ENCODE peak calls at places on chromosomes 7 and 10, in six cellular contexts. U, Q, N, E, B and L are unnamed samples.
A peak's percentile ranks its signal among the peaks of the same experiment; 100 is the strongest.

GRCh38 chr10:98649170-98649569 is 202.4 kb upstream of the HPS1 start:
- DNase-seq in U (no peak), Q (no peak), N (no peak), E (no peak), B (no peak), L (no peak)

GRCh38 chr7:30478349-30479228 is at the start of gene NOD1:
- DNase-seq in U (peak; percentile 56), Q (peak; percentile 63), N (peak; percentile 76), E (peak; percentile 77), B (no peak), L (peak; percentile 98)

GRCh38 chr7:98276241-98276761 is 5.2 kb upstream of the BRI3 start:
- DNase-seq in U (no peak), Q (no peak), N (peak; percentile 80), E (peak; percentile 94), B (no peak), L (peak; percentile 54)

GRCh38 chr7:27183682-27184341 is 1.2 kb downstream of the HOXA11 start:
- DNase-seq in U (no peak), Q (no peak), N (no peak), E (no peak), B (no peak), L (peak; percentile 34)

GRCh38 chr7:128069367-128070364 is 38.4 kb upstream of the LRRC4 start:
- DNase-seq in U (no peak), Q (no peak), N (peak; percentile 11), E (no peak), B (no peak), L (no peak)

GRCh38 chr10:70558871-70559810 is 43.4 kb downstream of the PRF1 start:
- DNase-seq in U (peak; percentile 55), Q (peak; percentile 45), N (peak; percentile 22), E (peak; percentile 58), B (no peak), L (peak; percentile 73)

GRCh38 chr10:124911124-124912051 is 30.5 kb upstream of the ZRANB1 start:
- DNase-seq in U (no peak), Q (peak; percentile 73), N (peak; percentile 75), E (peak; percentile 93), B (no peak), L (no peak)

GRCh38 chr10:76582536-76582935 is 1055.1 kb downstream of the KCNMA1 start:
- DNase-seq in U (no peak), Q (peak; percentile 47), N (no peak), E (peak; percentile 66), B (no peak), L (no peak)

GRCh38 chr7:110544199-110544598 is 546.7 kb upstream of the LRRN3 start:
- DNase-seq in U (no peak), Q (no peak), N (no peak), E (peak; percentile 26), B (no peak), L (no peak)

GRCh38 chr10:132292972-132293415 is 14.8 kb downstream of the STK32C start:
- DNase-seq in U (no peak), Q (no peak), N (no peak), E (no peak), B (no peak), L (peak; percentile 61)

GRCh38 chr7:139118803-139119485 is 9.4 kb upstream of the ZC3HAV1 start:
- DNase-seq in U (no peak), Q (peak; percentile 3), N (no peak), E (peak; percentile 19), B (no peak), L (no peak)

GRCh38 chr10:30831401-30831800 is 200.3 kb downstream of the ZNF438 start:
- DNase-seq in U (no peak), Q (no peak), N (no peak), E (no peak), B (no peak), L (no peak)

GRCh38 chr10:131901181-131901829 is 497 bp downstream of the PPP2R2D start:
- DNase-seq in U (peak; percentile 40), Q (no peak), N (peak; percentile 36), E (peak; percentile 21), B (no peak), L (peak; percentile 93)

GRCh38 chr7:19017374-19017773 is 100.1 kb downstream of the TWIST1 start:
- DNase-seq in U (no peak), Q (no peak), N (no peak), E (no peak), B (no peak), L (no peak)

GRCh38 chr7:36723951-36724664 is at the start of gene AOAH:
- DNase-seq in U (peak; percentile 63), Q (no peak), N (no peak), E (peak; percentile 12), B (no peak), L (peak; percentile 87)

GRCh38 chr7:107700570-107700969 is 39.9 kb downstream of the SLC26A4 start:
- DNase-seq in U (no peak), Q (no peak), N (peak; percentile 22), E (no peak), B (no peak), L (no peak)

GRCh38 chr7:1210321-1210978 is 22.2 kb upstream of the UNCX start:
- DNase-seq in U (no peak), Q (no peak), N (no peak), E (peak; percentile 25), B (no peak), L (no peak)

GRCh38 chr10:50393784-50394183 is 142.5 kb upstream of the ASAH2 start:
- DNase-seq in U (no peak), Q (peak; percentile 78), N (no peak), E (peak; percentile 67), B (no peak), L (no peak)

GRCh38 chr7:112665709-112666108 is 124.5 kb downstream of the TMEM168 start:
- DNase-seq in U (no peak), Q (no peak), N (peak; percentile 8), E (peak; percentile 58), B (no peak), L (no peak)

GRCh38 chr10:15719062-15719898 is 442 bp downstream of the ITGA8 start:
- DNase-seq in U (no peak), Q (peak; percentile 0), N (peak; percentile 25), E (no peak), B (no peak), L (peak; percentile 69)

GRCh38 chr10:113718974-113719822 is 32.3 kb upstream of the PLEKHS1 start:
- DNase-seq in U (no peak), Q (no peak), N (no peak), E (no peak), B (no peak), L (no peak)

GRCh38 chr10:3570330-3570729 is 214.7 kb downstream of the KLF6 start:
- DNase-seq in U (no peak), Q (no peak), N (no peak), E (no peak), B (no peak), L (no peak)

GRCh38 chr7:133235212-133235883 is 17.5 kb upstream of the EXOC4 start:
- DNase-seq in U (no peak), Q (peak; percentile 42), N (no peak), E (peak; percentile 45), B (no peak), L (no peak)

GRCh38 chr7:117143580-117143979 is 179.3 kb downstream of the WNT2 start:
- DNase-seq in U (no peak), Q (peak; percentile 48), N (no peak), E (no peak), B (no peak), L (no peak)

GRCh38 chr10:132422169-132422691 is 25.2 kb downstream of the PWWP2B start:
- DNase-seq in U (no peak), Q (no peak), N (no peak), E (peak; percentile 37), B (no peak), L (no peak)

GRCh38 chr10:123297175-123297574 is 143.0 kb downstream of the BUB3 start:
- DNase-seq in U (no peak), Q (no peak), N (no peak), E (no peak), B (no peak), L (no peak)
- TF ChIP-seq CTCF in U (no peak), Q (no peak), N (no peak), E (no peak), B (no peak), L (no peak)

GRCh38 chr7:122637799-122638198 is 61.1 kb downstream of the RNF133 start:
- DNase-seq in U (no peak), Q (no peak), N (no peak), E (no peak), B (no peak), L (no peak)
- H3K4me3 ChIP-seq in U (no peak overlapping the region), Q (no peak overlapping the region), N (no peak overlapping the region), E (no peak overlapping the region), B (no peak overlapping the region), L (no peak overlapping the region)

DNA sequence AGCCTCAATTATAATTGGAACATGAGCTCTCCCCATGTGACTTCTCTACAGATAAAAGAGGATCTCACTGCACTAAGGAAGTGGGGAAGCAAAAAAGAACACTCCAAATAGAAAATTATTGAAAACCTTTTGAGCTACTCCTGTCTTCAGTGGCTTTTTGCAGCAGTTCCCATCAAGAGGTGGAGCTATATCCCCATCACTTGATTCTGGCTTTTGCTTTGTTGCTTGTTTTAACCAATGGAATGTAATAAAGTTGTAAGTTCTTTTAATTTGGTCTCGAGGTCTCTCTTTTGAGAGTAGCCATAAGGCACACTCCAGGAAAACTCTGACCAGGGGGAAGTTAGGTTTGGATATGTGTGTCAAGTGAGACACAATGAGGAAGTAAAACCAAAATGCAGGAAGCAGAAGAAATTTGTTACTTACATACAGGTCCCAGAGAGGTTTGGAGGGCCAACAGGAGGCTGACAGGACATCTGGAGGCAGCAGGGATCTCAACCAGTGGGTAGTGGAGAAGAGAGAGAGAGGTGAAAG is 569.4 kb downstream of the HTR7 start:
- DNase-seq in U (no peak), Q (peak; percentile 31), N (no peak), E (peak; percentile 80), B (no peak), L (no peak)
- TF ChIP-seq CTCF in U (no peak), Q (peak; percentile 41), N (no peak), E (peak; percentile 71), B (peak; percentile 45), L (peak; percentile 20)

GRCh38 chr10:129756912-129757861 is 206.9 kb downstream of the EBF3 start:
- DNase-seq in U (no peak), Q (peak; percentile 23), N (peak; percentile 8), E (peak; percentile 21), B (no peak), L (peak; percentile 36)
- H3K4me3 ChIP-seq in U (no peak overlapping the region), Q (no peak overlapping the region), N (no peak overlapping the region), E (no peak overlapping the region), B (no peak overlapping the region), L (peak overlapping the region; percentile 13)

GRCh38 chr7:20158684-20159083 is 58.5 kb downstream of the MACC1 start:
- DNase-seq in U (no peak), Q (no peak), N (peak; percentile 32), E (peak; percentile 65), B (no peak), L (no peak)
- TF ChIP-seq CTCF in U (no peak), Q (peak; percentile 8), N (peak; percentile 38), E (peak; percentile 62), B (no peak), L (peak; percentile 15)